ENCODE peak calls at places on chromosomes 11 and 22, in nine cellular contexts. X is HAP-1, W is heart right ventricle, I is left ventricle myocardium inferior, T is bronchial epithelial cell, C is mesendoderm, Y is fibroblast of mammary gland, Z is NT2/D1, R is lower leg skin. V is an unnamed sample.

GRCh38 chr22:50086526-50086925 is 1.3 kb upstream of the MLC1 start:
- DNase-seq in X (no peak), W (no peak), Y (peak), I (no peak), Z (no peak), T (no peak), C (no peak), R (no peak), V (peak)

GRCh38 chr22:22431271-22432220 is 77.0 kb downstream of the ZNF280B start:
- DNase-seq in Z (peak), W (peak), X (peak), C (peak), I (peak), Y (peak), R (no peak), T (peak), V (peak)

GRCh38 chr11:34002420-34002819 is 49.1 kb upstream of the CAPRIN1 start:
- DNase-seq in X (no peak), T (peak), Z (no peak), Y (no peak), I (no peak), C (no peak), W (no peak), R (no peak), V (no peak)

GRCh38 chr11:117918366-117919255 is 10.6 kb downstream of the TMPRSS13 start:
- DNase-seq in W (no peak), R (peak), T (no peak), Z (no peak), X (no peak), I (no peak), C (no peak), Y (no peak), V (no peak)

GRCh38 chr11:59668188-59668949 is 468 bp downstream of the PATL1 start:
- DNase-seq in Y (peak), T (peak), R (peak), I (peak), C (peak), W (peak), X (peak), Z (peak), V (peak)

GRCh38 chr22:24975813-24976341 is 23.4 kb downstream of the KIAA1671 start:
- DNase-seq in I (peak), Z (no peak), R (no peak), C (no peak), W (peak), T (no peak), Y (peak), X (peak), V (no peak)

GRCh38 chr22:30435674-30436126 is 10.1 kb downstream of the MTFP1 start:
- DNase-seq in X (peak), R (peak), I (no peak), W (no peak), C (no peak), Z (no peak), T (no peak), Y (no peak), V (no peak)

GRCh38 chr11:2770556-2771301 is 70.9 kb upstream of the KCNQ1OT1 start:
- DNase-seq in Y (no peak), Z (no peak), C (no peak), R (peak), I (no peak), T (no peak), X (no peak), W (no peak), V (no peak)

GRCh38 chr11:69199583-69200295 is 44.0 kb downstream of the SMIM38 start:
- DNase-seq in T (peak), X (no peak), I (no peak), W (no peak), C (peak), Z (no peak), R (no peak), Y (no peak), V (no peak)

GRCh38 chr11:132395434-132395833 is 1025.0 kb downstream of the NTM start:
- DNase-seq in I (no peak), W (no peak), Z (no peak), R (no peak), C (no peak), T (no peak), Y (no peak), X (no peak), V (no peak)

GRCh38 chr11:5611627-5612026 is 13.2 kb upstream of the TRIM34 start:
- DNase-seq in I (no peak), C (peak), R (no peak), Y (no peak), Z (no peak), W (no peak), T (no peak), X (no peak), V (no peak)

GRCh38 chr22:42283288-42284229 is 13.1 kb upstream of the TCF20 start:
- DNase-seq in C (peak), Z (no peak), X (no peak), I (no peak), R (no peak), W (no peak), T (no peak), Y (no peak), V (peak)

GRCh38 chr11:34640050-34640971 is 19.4 kb downstream of the EHF start:
- DNase-seq in T (peak), W (no peak), I (no peak), Z (no peak), R (no peak), X (no peak), C (peak), Y (no peak), V (no peak)

GRCh38 chr22:36191106-36191836 is 10.3 kb downstream of the APOL4 start:
- DNase-seq in C (no peak), X (no peak), W (peak), Z (no peak), T (no peak), R (peak), I (peak), Y (peak), V (peak)

GRCh38 chr11:18455686-18456372 is at the start of gene LDHAL6A:
- DNase-seq in I (no peak), W (no peak), Y (no peak), X (no peak), C (no peak), Z (no peak), T (no peak), R (no peak), V (no peak)

GRCh38 chr11:72609045-72609444 is 65.2 kb downstream of the PDE2A start:
- DNase-seq in Y (peak), Z (no peak), C (peak), T (peak), R (no peak), I (no peak), X (no peak), W (no peak), V (peak)

GRCh38 chr11:72706579-72706978 is 32.4 kb upstream of the PDE2A start:
- DNase-seq in R (no peak), Z (no peak), Y (no peak), I (no peak), W (no peak), T (no peak), C (no peak), X (no peak), V (no peak)

GRCh38 chr11:66465371-66466224 is 1.1 kb upstream of the PELI3 start:
- DNase-seq in Z (no peak), R (no peak), X (no peak), Y (no peak), W (no peak), T (no peak), C (no peak), I (no peak), V (no peak)

GRCh38 chr11:66462911-66463310 is 3.8 kb upstream of the PELI3 start:
- DNase-seq in W (no peak), Y (no peak), T (peak), X (no peak), Z (no peak), R (no peak), C (no peak), I (no peak), V (no peak)

GRCh38 chr11:66459138-66459778 is 7.4 kb upstream of the PELI3 start:
- DNase-seq in Z (no peak), R (no peak), T (no peak), I (no peak), W (no peak), Y (no peak), X (no peak), C (no peak), V (no peak)

GRCh38 chr11:66464916-66465315 is 1.8 kb upstream of the PELI3 start:
- DNase-seq in Z (no peak), X (no peak), T (no peak), Y (no peak), R (no peak), W (no peak), I (no peak), C (no peak), V (no peak)

GRCh38 chr11:66462010-66462409 is 4.7 kb upstream of the PELI3 start:
- DNase-seq in R (no peak), Y (no peak), X (no peak), I (no peak), Z (no peak), C (no peak), T (no peak), W (no peak), V (no peak)
- H3K4me3 ChIP-seq in R (no peak), Y (no peak), X (no peak), I (no peak), Z (no peak), C (no peak), T (no peak), W (no peak), V (no peak)

GRCh38 chr11:133740928-133741327 is 104.4 kb downstream of the SPATA19 start:
- DNase-seq in C (no peak), R (no peak), I (no peak), Y (no peak), W (no peak), T (no peak), X (no peak), Z (no peak), V (no peak)

GRCh38 chr11:133746663-133747306 is 98.5 kb downstream of the SPATA19 start:
- DNase-seq in T (no peak), Z (no peak), I (no peak), R (no peak), X (no peak), C (no peak), W (no peak), Y (no peak), V (no peak)

GRCh38 chr11:133738624-133739023 is 106.7 kb downstream of the SPATA19 start:
- DNase-seq in W (no peak), R (no peak), Y (no peak), X (no peak), C (no peak), Z (no peak), I (no peak), T (no peak), V (no peak)

GRCh38 chr11:133745791-133746190 is 99.5 kb downstream of the SPATA19 start:
- DNase-seq in I (no peak), R (no peak), C (peak), X (no peak), W (no peak), Z (no peak), T (no peak), Y (no peak), V (no peak)

DNA sequence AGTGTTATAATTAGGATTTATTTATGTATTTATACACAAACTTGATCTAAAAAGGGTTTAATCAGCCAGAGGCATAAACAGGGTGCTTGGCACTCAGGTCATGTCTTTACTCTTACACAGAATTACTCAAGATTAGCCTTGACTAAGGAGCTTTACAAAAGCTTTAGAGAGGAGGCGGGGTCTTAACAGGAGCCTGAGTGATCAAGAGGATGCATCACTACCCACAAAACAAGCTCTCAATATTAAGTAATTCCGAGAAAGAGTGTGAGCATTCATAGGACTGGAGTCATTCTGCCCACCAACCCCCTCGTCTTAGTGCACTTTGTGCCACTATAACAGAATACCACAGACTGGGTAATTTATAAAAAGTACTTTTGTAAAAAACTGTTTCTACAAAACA is 102.9 kb downstream of the SPATA19 start:
- DNase-seq in T (no peak), X (no peak), W (no peak), R (no peak), C (no peak), Z (no peak), Y (no peak), I (no peak), V (no peak)
- H3K4me3 ChIP-seq in T (no peak), X (no peak), W (no peak), R (no peak), C (no peak), Z (no peak), Y (no peak), I (no peak), V (no peak)

GRCh38 chr11:1389103-1389931 is 417 bp upstream of the BRSK2 start:
- DNase-seq in X (peak), R (peak), I (peak), T (peak), W (peak), C (peak), Y (peak), Z (peak), V (peak)

GRCh38 chr11:1391165-1392010 is 1.7 kb downstream of the BRSK2 start:
- DNase-seq in W (no peak), T (no peak), C (peak), R (no peak), Y (no peak), X (peak), Z (peak), I (no peak), V (no peak)

GRCh38 chr11:1390603-1391164 is 950 bp downstream of the BRSK2 start:
- DNase-seq in I (peak), W (peak), Z (no peak), X (no peak), Y (no peak), C (peak), T (no peak), R (no peak), V (no peak)

GRCh38 chr11:1388763-1389102 is 1.0 kb upstream of the BRSK2 start:
- DNase-seq in R (no peak), W (peak), T (no peak), C (no peak), Z (no peak), Y (no peak), X (no peak), I (no peak), V (no peak)

DNA sequence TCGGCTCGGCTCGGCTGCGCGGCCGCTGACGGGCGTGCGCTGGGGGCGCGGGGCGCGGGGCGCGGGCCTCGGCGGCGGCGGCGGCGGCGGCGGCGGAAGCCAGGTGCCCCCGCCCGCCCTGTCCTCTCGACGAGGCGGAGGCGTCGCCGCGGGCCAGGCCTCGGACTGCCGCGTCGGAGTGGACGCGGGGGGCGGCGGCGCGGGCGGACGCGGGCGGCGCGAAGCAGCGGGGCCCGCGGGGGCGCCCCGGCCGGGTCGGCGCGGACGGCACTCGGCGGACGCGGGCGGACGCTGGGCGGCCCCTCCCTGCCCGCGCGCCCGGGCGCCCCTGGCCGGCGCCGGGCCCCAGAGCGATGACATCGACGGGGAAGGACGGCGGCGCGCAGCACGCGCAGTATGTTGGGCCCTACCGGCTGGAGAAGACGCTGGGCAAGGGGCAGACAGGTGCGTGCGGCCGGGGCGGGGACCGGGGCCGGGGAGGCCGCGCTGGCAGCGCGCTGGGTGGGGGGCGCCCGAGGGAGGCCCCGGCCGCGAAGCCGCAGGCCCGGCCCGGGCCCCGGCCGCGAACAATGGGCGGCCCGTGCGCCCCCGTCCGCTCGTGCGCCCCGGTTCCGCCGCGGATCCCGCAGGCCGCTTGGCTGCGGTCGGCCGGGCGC is at the start of gene BRSK2:
- DNase-seq in X (no peak), I (no peak), R (no peak), Y (no peak), W (peak), C (peak), T (no peak), Z (no peak), V (no peak)
- H3K4me3 ChIP-seq in X (peak), I (peak), R (no peak), Y (peak), W (peak), C (peak), T (peak), Z (peak), V (peak)

GRCh38 chr22:20429254-20430100 is 8.1 kb downstream of the SCARF2 start:
- DNase-seq in C (peak), Z (no peak), R (peak), T (peak), Y (no peak), W (peak), X (no peak), I (peak), V (no peak)

GRCh38 chr22:20430101-20430640 is 7.5 kb downstream of the SCARF2 start:
- DNase-seq in R (peak), C (peak), I (no peak), T (no peak), Y (no peak), Z (no peak), X (no peak), W (no peak), V (no peak)

GRCh38 chr22:20432244-20432686 is 5.4 kb downstream of the SCARF2 start:
- DNase-seq in X (no peak), Y (no peak), Z (no peak), C (no peak), R (peak), T (no peak), I (no peak), W (no peak), V (no peak)

GRCh38 chr22:20431520-20432237 is 5.9 kb downstream of the SCARF2 start:
- DNase-seq in C (peak), I (no peak), W (no peak), Z (no peak), R (peak), T (no peak), X (no peak), Y (no peak), V (no peak)

DNA sequence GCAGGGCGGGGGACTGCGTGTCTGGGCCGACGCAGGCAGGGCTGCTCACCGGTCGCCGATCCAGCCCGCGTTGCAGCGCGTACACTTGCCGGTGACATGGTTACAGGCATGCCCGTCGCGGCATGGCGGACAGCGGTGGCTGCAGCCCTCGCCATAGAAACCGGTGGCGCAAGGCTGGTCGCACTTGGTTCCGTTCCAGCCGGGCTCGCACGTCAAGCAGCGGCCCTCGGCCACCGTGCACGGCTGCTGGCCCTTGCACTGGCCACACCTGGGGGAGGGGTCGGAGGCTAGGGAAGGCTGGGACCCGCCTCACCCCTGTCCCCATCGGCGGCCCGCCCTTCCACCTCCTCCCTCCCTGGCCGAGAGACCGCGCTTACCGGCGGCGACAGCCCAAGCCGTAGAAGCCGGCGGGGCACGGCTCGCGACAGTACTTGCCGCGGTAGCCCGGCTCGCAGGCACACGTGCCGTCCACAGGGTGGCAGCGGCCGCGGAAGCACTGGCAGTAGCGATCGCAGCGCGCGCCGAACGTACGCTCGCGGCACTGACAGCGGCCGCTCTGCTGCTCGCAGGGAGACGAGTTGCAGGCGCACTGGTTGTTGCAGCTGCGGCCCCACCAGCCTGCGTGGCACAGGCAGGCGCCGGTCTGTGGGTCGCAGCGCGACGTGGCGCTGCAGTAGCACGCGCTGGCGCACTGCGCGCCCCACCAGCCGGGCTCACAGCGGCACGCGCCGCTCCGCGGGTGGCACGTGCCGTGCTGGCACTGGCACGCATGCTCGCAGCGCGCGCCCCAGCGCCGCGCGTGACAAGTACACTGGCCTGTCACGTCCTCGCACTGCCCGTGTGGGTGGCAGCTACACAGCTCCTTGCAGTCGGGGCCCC is 6.7 kb downstream of the SCARF2 start:
- DNase-seq in R (peak), Z (no peak), C (peak), X (no peak), T (peak), Y (no peak), I (peak), W (peak), V (peak)
- H3K4me3 ChIP-seq in R (no peak), Z (peak), C (peak), X (no peak), T (peak), Y (no peak), I (peak), W (peak), V (no peak)